ENCODE peak calls at places on chromosomes 16 and 17, in seven cellular contexts. F is WTC11, C is foreskin fibroblast, Q is fibroblast of lung, N is brain microvascular endothelial cell, S is PC-9, Y is ovary. M is an unnamed sample.

GRCh38 chr17:51097708-51098446 is 22.8 kb downstream of the SPAG9 start:
- DNase-seq in F (no peak), C (no peak), Q (no peak), N (no peak), S (no peak), Y (no peak), M (no peak)

GRCh38 chr16:80720759-80721470 is 83.5 kb downstream of the CDYL2 start:
- DNase-seq in F (no peak), C (peak), Q (peak), N (peak), S (no peak), Y (no peak), M (no peak)

GRCh38 chr17:27782791-27783206 is 17.5 kb downstream of the NOS2 start:
- DNase-seq in F (no peak), C (no peak), Q (no peak), N (no peak), S (no peak), Y (no peak), M (no peak)

GRCh38 chr16:23987443-23987842 is 151.7 kb downstream of the PRKCB start:
- DNase-seq in F (no peak), C (no peak), Q (no peak), N (no peak), S (no peak), Y (no peak), M (no peak)

GRCh38 chr16:49452108-49452507 is 78.5 kb downstream of the C16orf78 start:
- DNase-seq in F (no peak), C (no peak), Q (no peak), N (no peak), S (no peak), Y (no peak), M (no peak)

GRCh38 chr17:79392598-79392997 is 218.3 kb downstream of the RBFOX3 start:
- DNase-seq in F (no peak), C (no peak), Q (no peak), N (no peak), S (no peak), Y (no peak), M (no peak)

GRCh38 chr17:78416791-78417530 is 38.5 kb downstream of the PGS1 start:
- DNase-seq in F (no peak), C (no peak), Q (no peak), N (no peak), S (no peak), Y (no peak), M (no peak)

GRCh38 chr17:74695629-74696028 is 17.1 kb downstream of the CD300LF start:
- DNase-seq in F (no peak), C (no peak), Q (no peak), N (no peak), S (no peak), Y (no peak), M (no peak)

GRCh38 chr16:78249056-78249455 is 149.6 kb downstream of the WWOX start:
- DNase-seq in F (peak), C (no peak), Q (no peak), N (no peak), S (no peak), Y (no peak), M (no peak)

GRCh38 chr16:27287051-27287811 is 18.7 kb upstream of the NSMCE1 start:
- DNase-seq in F (no peak), C (no peak), Q (no peak), N (no peak), S (no peak), Y (no peak), M (no peak)

GRCh38 chr16:13110124-13110796 is 208.9 kb downstream of the SHISA9 start:
- DNase-seq in F (peak), C (peak), Q (peak), N (no peak), S (peak), Y (no peak), M (no peak)

GRCh38 chr16:53678756-53679334 is 24.8 kb downstream of the RPGRIP1L start:
- DNase-seq in F (no peak), C (peak), Q (peak), N (no peak), S (no peak), Y (no peak), M (no peak)

GRCh38 chr17:70168044-70168978 is 1.0 kb upstream of the KCNJ2 start:
- DNase-seq in F (peak), C (peak), Q (peak), N (peak), S (no peak), Y (peak), M (peak)

GRCh38 chr16:53232826-53233529 is 178.2 kb downstream of the CHD9 start:
- DNase-seq in F (no peak), C (no peak), Q (no peak), N (no peak), S (no peak), Y (no peak), M (no peak)

GRCh38 chr17:78748730-78749317 is 33.2 kb downstream of the CYTH1 start:
- DNase-seq in F (no peak), C (peak), Q (peak), N (no peak), S (no peak), Y (no peak), M (no peak)

GRCh38 chr17:31568140-31568938 is 176.9 kb downstream of the RAB11FIP4 start:
- DNase-seq in F (no peak), C (no peak), Q (no peak), N (no peak), S (no peak), Y (no peak), M (no peak)

GRCh38 chr17:68512967-68513474 is 791 bp downstream of the PRKAR1A start:
- DNase-seq in F (no peak), C (no peak), Q (peak), N (peak), S (no peak), Y (no peak), M (no peak)

GRCh38 chr16:25040543-25040942 is 25.4 kb upstream of the ARHGAP17 start:
- DNase-seq in F (no peak), C (no peak), Q (no peak), N (no peak), S (no peak), Y (no peak), M (no peak)

GRCh38 chr17:77127735-77128361 is 12.9 kb upstream of the SEC14L1 start:
- DNase-seq in F (no peak), C (no peak), Q (peak), N (peak), S (no peak), Y (no peak), M (no peak)

GRCh38 chr16:25222959-25223358 is 6.2 kb downstream of the AQP8 start:
- DNase-seq in F (no peak), C (no peak), Q (no peak), N (no peak), S (no peak), Y (no peak), M (no peak)

GRCh38 chr17:76789235-76789788 is 51.4 kb downstream of the MFSD11 start:
- DNase-seq in F (no peak), C (no peak), Q (no peak), N (no peak), S (no peak), Y (no peak), M (no peak)

GRCh38 chr16:24900230-24900629 is 54.5 kb downstream of the SLC5A11 start:
- DNase-seq in F (no peak), C (no peak), Q (no peak), N (no peak), S (no peak), Y (no peak), M (no peak)

GRCh38 chr17:50660042-50660886 is 25.6 kb downstream of the ABCC3 start:
- DNase-seq in F (no peak), C (peak), Q (no peak), N (no peak), S (peak), Y (no peak), M (no peak)

GRCh38 chr17:34756670-34757021 is 177.3 kb downstream of the TMEM132E start:
- DNase-seq in F (peak), C (peak), Q (peak), N (no peak), S (no peak), Y (no peak), M (peak)

GRCh38 chr16:78447164-78447563 is 347.7 kb downstream of the WWOX start:
- DNase-seq in F (no peak), C (no peak), Q (no peak), N (no peak), S (no peak), Y (no peak), M (no peak)

GRCh38 chr17:57471941-57472368 is 215.6 kb downstream of the MSI2 start:
- DNase-seq in F (peak), C (no peak), Q (no peak), N (no peak), S (no peak), Y (no peak), M (no peak)

GRCh38 chr17:49894761-49895160 is 46.9 kb upstream of the TAC4 start:
- DNase-seq in F (no peak), C (no peak), Q (no peak), N (no peak), S (peak), Y (no peak), M (no peak)

GRCh38 chr17:64226132-64226531 is 36.9 kb downstream of the TEX2 start:
- DNase-seq in F (no peak), C (no peak), Q (peak), N (no peak), S (no peak), Y (no peak), M (no peak)

GRCh38 chr16:81106826-81107503 is 10.8 kb upstream of the GCSH start:
- DNase-seq in F (no peak), C (no peak), Q (peak), N (no peak), S (no peak), Y (no peak), M (no peak)

GRCh38 chr16:27792486-27793275 is 242.7 kb downstream of the KATNIP start:
- DNase-seq in F (no peak), C (no peak), Q (peak), N (peak), S (no peak), Y (no peak), M (no peak)

GRCh38 chr17:48586355-48586924 is 3.6 kb downstream of the HOXB3 start:
- DNase-seq in F (no peak), C (no peak), Q (peak), N (no peak), S (no peak), Y (no peak), M (no peak)

GRCh38 chr17:65558683-65559311 is 2.7 kb downstream of the AXIN2 start:
- DNase-seq in F (peak), C (no peak), Q (no peak), N (no peak), S (no peak), Y (peak), M (no peak)

GRCh38 chr17:5837055-5837491 is 233.1 kb upstream of the WSCD1 start:
- DNase-seq in F (no peak), C (peak), Q (peak), N (peak), S (peak), Y (no peak), M (no peak)

GRCh38 chr17:60445144-60445543 is 22.9 kb downstream of the CHCT1 start:
- DNase-seq in F (no peak), C (no peak), Q (no peak), N (no peak), S (no peak), Y (no peak), M (no peak)

GRCh38 chr17:6426356-6427101 is 8.4 kb downstream of the AIPL1 start:
- DNase-seq in F (no peak), C (no peak), Q (no peak), N (no peak), S (no peak), Y (no peak), M (no peak)

GRCh38 chr16:89300311-89300975 is 82.9 kb downstream of the ZNF778 start:
- DNase-seq in F (no peak), C (no peak), Q (no peak), N (no peak), S (no peak), Y (peak), M (no peak)

GRCh38 chr16:4944333-4945281 is 7.7 kb upstream of the PPL start:
- DNase-seq in F (peak), C (peak), Q (peak), N (peak), S (peak), Y (peak), M (peak)

GRCh38 chr16:17520567-17520966 is 49.8 kb upstream of the XYLT1 start:
- DNase-seq in F (no peak), C (peak), Q (peak), N (no peak), S (no peak), Y (no peak), M (no peak)

GRCh38 chr16:65285128-65286120 is 163.6 kb upstream of the CDH11 start:
- DNase-seq in F (no peak), C (no peak), Q (peak), N (peak), S (no peak), Y (no peak), M (no peak)

DNA sequence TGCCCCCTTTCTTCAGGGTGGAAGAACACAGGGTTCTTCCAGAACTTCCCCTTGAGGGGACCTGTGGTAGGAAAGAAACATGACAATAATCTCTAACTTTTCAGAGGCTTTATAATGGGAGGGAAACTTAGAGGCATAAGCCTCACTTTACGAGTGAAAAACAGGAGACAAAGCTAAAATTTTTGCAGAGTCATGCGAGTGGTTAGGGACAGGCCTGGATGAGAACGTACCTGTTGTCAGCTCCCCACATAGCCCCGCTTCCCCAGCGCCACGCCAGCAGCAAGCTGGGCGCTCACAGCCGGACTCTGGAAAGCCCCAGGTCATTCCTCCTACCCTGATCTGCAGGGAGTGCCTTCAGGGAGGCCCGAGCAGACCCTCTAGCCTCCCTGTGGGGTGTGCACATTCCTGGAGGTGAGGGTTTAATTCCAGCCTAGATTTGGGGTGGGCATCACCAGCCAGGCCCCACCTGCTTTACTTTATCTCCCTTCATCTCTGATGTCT is 53.6 kb downstream of the LDHD start:
- DNase-seq in F (no peak), C (no peak), Q (no peak), N (no peak), S (peak), Y (no peak), M (no peak)
- TF ChIP-seq CTCF in F (no peak), C (no peak), Q (no peak), N (no peak), S (no peak), Y (no peak), M (no peak)

GRCh38 chr17:38510424-38511125 is 82.3 kb downstream of the ARHGAP23 start:
- DNase-seq in F (peak), C (no peak), Q (peak), N (no peak), S (no peak), Y (peak), M (no peak)
- TF ChIP-seq CTCF in F (no peak), C (no peak), Q (no peak), N (no peak), S (no peak), Y (no peak), M (no peak)

GRCh38 chr16:1159973-1160772 is 7.3 kb downstream of the CACNA1H start:
- DNase-seq in F (peak), C (no peak), Q (no peak), N (no peak), S (peak), Y (peak), M (no peak)
- TF ChIP-seq CTCF in F (no peak), C (no peak), Q (no peak), N (no peak), S (no peak), Y (no peak), M (no peak)

GRCh38 chr17:81408049-81408448 is 12.8 kb downstream of the BAHCC1 start:
- DNase-seq in F (no peak), C (no peak), Q (no peak), N (no peak), S (no peak), Y (no peak), M (no peak)

GRCh38 chr17:81411305-81411704 is 16.0 kb downstream of the BAHCC1 start:
- DNase-seq in F (no peak), C (no peak), Q (no peak), N (no peak), S (no peak), Y (no peak), M (no peak)

GRCh38 chr17:81410852-81411251 is 15.6 kb downstream of the BAHCC1 start:
- DNase-seq in F (no peak), C (no peak), Q (no peak), N (no peak), S (no peak), Y (no peak), M (no peak)

GRCh38 chr17:81406117-81406953 is 11.1 kb downstream of the BAHCC1 start:
- DNase-seq in F (no peak), C (no peak), Q (no peak), N (no peak), S (no peak), Y (no peak), M (no peak)

GRCh38 chr17:81409190-81409935 is 14.1 kb downstream of the BAHCC1 start:
- DNase-seq in F (peak), C (no peak), Q (no peak), N (no peak), S (peak), Y (no peak), M (no peak)
- TF ChIP-seq CTCF in F (peak), C (no peak), Q (no peak), N (no peak), S (no peak), Y (no peak), M (no peak)

M was measured in AG09309.